ENCODE peak calls at places on chromosomes 16 and 17, in ten cellular contexts. One of them, this sample, is unnamed.

GRCh38 chr17:28735242-28735722 is 6.7 kb downstream of the NEK8 start:
- DNase-seq in tibial nerve: no peak
- DNase-seq in A549: peak; percentile 56
- DNase-seq in ovary: no peak
- DNase-seq in suprapubic skin: no peak
- DNase-seq in stomach: no peak
- DNase-seq in SK-N-SH: no peak
- DNase-seq in sigmoid colon: no peak
- DNase-seq in GM12878: no peak
- DNase-seq in H1: no peak
- DNase-seq in this sample: no peak

GRCh38 chr17:72113751-72114150 is 7.1 kb upstream of the SOX9 start:
- DNase-seq in tibial nerve: no peak
- DNase-seq in A549: no peak
- DNase-seq in ovary: no peak
- DNase-seq in suprapubic skin: no peak
- DNase-seq in stomach: no peak
- DNase-seq in SK-N-SH: peak; percentile 26
- DNase-seq in sigmoid colon: no peak
- DNase-seq in GM12878: no peak
- DNase-seq in H1: no peak
- DNase-seq in this sample: no peak

GRCh38 chr16:85749686-85750020 is 1.2 kb downstream of the C16orf74 start:
- DNase-seq in tibial nerve: no peak
- DNase-seq in A549: no peak
- DNase-seq in ovary: no peak
- DNase-seq in suprapubic skin: no peak
- DNase-seq in stomach: no peak
- DNase-seq in SK-N-SH: no peak
- DNase-seq in sigmoid colon: no peak
- DNase-seq in GM12878: no peak
- DNase-seq in H1: no peak
- DNase-seq in this sample: peak; percentile 27

GRCh38 chr16:89546781-89547180 is 13.7 kb upstream of the RPL13 start:
- DNase-seq in tibial nerve: no peak
- DNase-seq in A549: no peak
- DNase-seq in ovary: no peak
- DNase-seq in suprapubic skin: no peak
- DNase-seq in stomach: no peak
- DNase-seq in SK-N-SH: no peak
- DNase-seq in sigmoid colon: no peak
- DNase-seq in GM12878: no peak
- DNase-seq in H1: no peak
- DNase-seq in this sample: no peak

GRCh38 chr17:71398706-71399620 is 721.9 kb upstream of the SOX9 start:
- DNase-seq in tibial nerve: no peak
- DNase-seq in A549: no peak
- DNase-seq in ovary: no peak
- DNase-seq in suprapubic skin: no peak
- DNase-seq in stomach: no peak
- DNase-seq in SK-N-SH: no peak
- DNase-seq in sigmoid colon: no peak
- DNase-seq in GM12878: no peak
- DNase-seq in H1: no peak
- DNase-seq in this sample: no peak

GRCh38 chr17:75289832-75290337 is 652 bp upstream of the SLC25A19 start:
- DNase-seq in tibial nerve: peak; percentile 54
- DNase-seq in A549: peak; percentile 70
- DNase-seq in ovary: no peak
- DNase-seq in suprapubic skin: no peak
- DNase-seq in stomach: peak; percentile 67
- DNase-seq in SK-N-SH: no peak
- DNase-seq in sigmoid colon: peak; percentile 84
- DNase-seq in GM12878: peak; percentile 71
- DNase-seq in H1: no peak
- DNase-seq in this sample: peak; percentile 79

GRCh38 chr17:74825003-74825627 is 34.6 kb downstream of the GRIN2C start:
- DNase-seq in tibial nerve: no peak
- DNase-seq in A549: no peak
- DNase-seq in ovary: no peak
- DNase-seq in suprapubic skin: no peak
- DNase-seq in stomach: no peak
- DNase-seq in SK-N-SH: no peak
- DNase-seq in sigmoid colon: no peak
- DNase-seq in GM12878: no peak
- DNase-seq in H1: no peak
- DNase-seq in this sample: no peak

GRCh38 chr16:16940351-16940750 is 530.4 kb downstream of the XYLT1 start:
- DNase-seq in tibial nerve: no peak
- DNase-seq in A549: no peak
- DNase-seq in ovary: no peak
- DNase-seq in suprapubic skin: no peak
- DNase-seq in stomach: no peak
- DNase-seq in SK-N-SH: no peak
- DNase-seq in sigmoid colon: no peak
- DNase-seq in GM12878: no peak
- DNase-seq in H1: no peak
- DNase-seq in this sample: no peak

GRCh38 chr16:65065031-65065430 is 56.8 kb downstream of the CDH11 start:
- DNase-seq in tibial nerve: no peak
- DNase-seq in A549: no peak
- DNase-seq in ovary: no peak
- DNase-seq in suprapubic skin: no peak
- DNase-seq in stomach: no peak
- DNase-seq in SK-N-SH: no peak
- DNase-seq in sigmoid colon: no peak
- DNase-seq in GM12878: no peak
- DNase-seq in H1: no peak
- DNase-seq in this sample: no peak

GRCh38 chr17:63538693-63539595 is 11.3 kb upstream of the DCAF7 start:
- DNase-seq in tibial nerve: no peak
- DNase-seq in A549: no peak
- DNase-seq in ovary: no peak
- DNase-seq in suprapubic skin: no peak
- DNase-seq in stomach: no peak
- DNase-seq in SK-N-SH: peak; percentile 15
- DNase-seq in sigmoid colon: peak; percentile 40
- DNase-seq in GM12878: no peak
- DNase-seq in H1: no peak
- DNase-seq in this sample: no peak

GRCh38 chr17:40321502-40322416 is 12.8 kb downstream of the RARA start:
- DNase-seq in tibial nerve: peak; percentile 10
- DNase-seq in A549: no peak
- DNase-seq in ovary: peak; percentile 71
- DNase-seq in suprapubic skin: peak; percentile 78
- DNase-seq in stomach: peak; percentile 68
- DNase-seq in SK-N-SH: no peak
- DNase-seq in sigmoid colon: peak; percentile 84
- DNase-seq in GM12878: no peak
- DNase-seq in H1: no peak
- DNase-seq in this sample: peak; percentile 61

GRCh38 chr16:67326472-67327309 is at the start of the genes KCTD19 and LRRC36:
- DNase-seq in tibial nerve: no peak
- DNase-seq in A549: peak; percentile 80
- DNase-seq in ovary: peak; percentile 74
- DNase-seq in suprapubic skin: peak; percentile 77
- DNase-seq in stomach: peak; percentile 78
- DNase-seq in SK-N-SH: peak; percentile 98
- DNase-seq in sigmoid colon: peak; percentile 74
- DNase-seq in GM12878: no peak
- DNase-seq in H1: peak; percentile 100
- DNase-seq in this sample: peak; percentile 85

GRCh38 chr17:39846205-39846604 is 17.9 kb downstream of the IKZF3 start:
- DNase-seq in tibial nerve: no peak
- DNase-seq in A549: no peak
- DNase-seq in ovary: no peak
- DNase-seq in suprapubic skin: no peak
- DNase-seq in stomach: no peak
- DNase-seq in SK-N-SH: no peak
- DNase-seq in sigmoid colon: no peak
- DNase-seq in GM12878: no peak
- DNase-seq in H1: no peak
- DNase-seq in this sample: no peak

GRCh38 chr17:16371742-16372141 is 9.1 kb upstream of the UBB start:
- DNase-seq in tibial nerve: no peak
- DNase-seq in A549: peak; percentile 82
- DNase-seq in ovary: no peak
- DNase-seq in suprapubic skin: no peak
- DNase-seq in stomach: no peak
- DNase-seq in SK-N-SH: peak; percentile 26
- DNase-seq in sigmoid colon: peak; percentile 27
- DNase-seq in GM12878: no peak
- DNase-seq in H1: no peak
- DNase-seq in this sample: no peak

GRCh38 chr17:20184977-20185619 is 175.9 kb downstream of the SPECC1 start:
- DNase-seq in tibial nerve: no peak
- DNase-seq in A549: peak; percentile 29
- DNase-seq in ovary: no peak
- DNase-seq in suprapubic skin: no peak
- DNase-seq in stomach: no peak
- DNase-seq in SK-N-SH: no peak
- DNase-seq in sigmoid colon: no peak
- DNase-seq in GM12878: no peak
- DNase-seq in H1: no peak
- DNase-seq in this sample: no peak

GRCh38 chr17:45218895-45219661 is 2.6 kb upstream of the FMNL1 start:
- DNase-seq in tibial nerve: peak; percentile 91
- DNase-seq in A549: peak; percentile 87
- DNase-seq in ovary: peak; percentile 69
- DNase-seq in suprapubic skin: peak; percentile 95
- DNase-seq in stomach: peak; percentile 92
- DNase-seq in SK-N-SH: peak; percentile 86
- DNase-seq in sigmoid colon: peak; percentile 90
- DNase-seq in GM12878: no peak
- DNase-seq in H1: peak; percentile 99
- DNase-seq in this sample: peak; percentile 90

GRCh38 chr16:21650517-21650916 is 1.9 kb downstream of the IGSF6 start:
- DNase-seq in tibial nerve: no peak
- DNase-seq in A549: no peak
- DNase-seq in ovary: no peak
- DNase-seq in suprapubic skin: no peak
- DNase-seq in stomach: no peak
- DNase-seq in SK-N-SH: no peak
- DNase-seq in sigmoid colon: no peak
- DNase-seq in GM12878: no peak
- DNase-seq in H1: no peak
- DNase-seq in this sample: no peak

GRCh38 chr17:49260011-49260921 is 29.7 kb upstream of the PHOSPHO1 start:
- DNase-seq in tibial nerve: peak; percentile 15
- DNase-seq in A549: peak; percentile 83
- DNase-seq in ovary: peak; percentile 10
- DNase-seq in suprapubic skin: peak; percentile 74
- DNase-seq in stomach: peak; percentile 49
- DNase-seq in SK-N-SH: peak; percentile 81
- DNase-seq in sigmoid colon: peak; percentile 73
- DNase-seq in GM12878: no peak
- DNase-seq in H1: peak; percentile 70
- DNase-seq in this sample: peak; percentile 52

GRCh38 chr17:8552582-8553320 is 77.8 kb downstream of the MYH10 start:
- DNase-seq in tibial nerve: no peak
- DNase-seq in A549: no peak
- DNase-seq in ovary: no peak
- DNase-seq in suprapubic skin: no peak
- DNase-seq in stomach: no peak
- DNase-seq in SK-N-SH: no peak
- DNase-seq in sigmoid colon: no peak
- DNase-seq in GM12878: no peak
- DNase-seq in H1: no peak
- DNase-seq in this sample: no peak
- H3K4me1 ChIP-seq in tibial nerve: no peaks in the 10 kb centered on the region
- H3K4me1 ChIP-seq in A549: peaks cover 19% of the 10 kb centered on the region
- H3K4me1 ChIP-seq in ovary: no peaks in the 10 kb centered on the region
- H3K4me1 ChIP-seq in suprapubic skin: no peaks in the 10 kb centered on the region
- H3K4me1 ChIP-seq in stomach: no peaks in the 10 kb centered on the region
- H3K4me1 ChIP-seq in SK-N-SH: peaks cover 4% of the 10 kb centered on the region
- H3K4me1 ChIP-seq in sigmoid colon: no peaks in the 10 kb centered on the region
- H3K4me1 ChIP-seq in GM12878: no peaks in the 10 kb centered on the region
- H3K4me1 ChIP-seq in H1: no peaks in the 10 kb centered on the region
- H3K4me1 ChIP-seq in this sample: no peaks in the 10 kb centered on the region

DNA sequence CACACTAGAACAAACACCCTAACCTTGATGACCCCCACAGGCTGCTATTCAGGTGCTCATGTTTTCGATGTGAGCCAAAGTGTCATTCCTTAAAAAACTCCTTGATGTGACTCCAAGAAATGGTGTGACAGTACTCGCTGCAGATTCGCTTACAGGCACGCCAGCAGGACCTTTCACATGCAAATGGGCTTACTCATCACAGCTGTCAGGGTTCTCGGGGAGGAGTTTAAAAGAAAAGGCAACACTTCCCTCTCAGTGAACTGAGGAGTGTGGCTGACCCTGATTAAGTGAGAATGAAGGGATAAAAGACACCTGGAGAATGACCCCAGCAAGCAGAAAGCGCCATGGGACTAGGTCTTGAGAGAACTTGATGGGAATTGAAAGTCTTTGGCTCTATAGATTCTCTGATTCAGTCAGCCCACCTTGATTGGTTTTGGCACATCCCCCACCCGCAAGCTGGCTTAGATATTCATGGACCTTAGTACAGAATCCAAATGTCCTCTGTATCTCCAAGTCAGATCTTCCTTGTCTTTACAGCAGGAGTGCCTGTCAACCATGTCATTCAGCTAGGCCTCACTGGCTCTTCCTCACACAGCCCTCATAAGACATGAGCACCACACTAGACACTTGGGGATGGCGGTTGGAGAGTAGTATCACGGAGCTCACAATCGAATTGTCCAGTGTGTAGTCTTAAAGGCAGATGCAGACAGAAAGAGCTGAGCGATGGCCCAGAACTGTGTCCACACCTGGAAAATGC is 82.6 kb downstream of the HIC1 start:
- DNase-seq in tibial nerve: no peak
- DNase-seq in A549: no peak
- DNase-seq in ovary: peak; percentile 20
- DNase-seq in suprapubic skin: no peak
- DNase-seq in stomach: no peak
- DNase-seq in SK-N-SH: no peak
- DNase-seq in sigmoid colon: no peak
- DNase-seq in GM12878: peak; percentile 51
- DNase-seq in H1: peak; percentile 53
- DNase-seq in this sample: peak; percentile 30
- H3K27ac ChIP-seq in tibial nerve: no peak overlapping the region
- H3K27ac ChIP-seq in A549: no peak overlapping the region
- H3K27ac ChIP-seq in ovary: no peak overlapping the region
- H3K27ac ChIP-seq in suprapubic skin: no peak overlapping the region
- H3K27ac ChIP-seq in stomach: peak overlapping the region; percentile 37
- H3K27ac ChIP-seq in SK-N-SH: peak overlapping the region; percentile 85
- H3K27ac ChIP-seq in sigmoid colon: no peak overlapping the region
- H3K27ac ChIP-seq in GM12878: peak overlapping the region; percentile 87
- H3K27ac ChIP-seq in H1: no peak overlapping the region
- H3K27ac ChIP-seq in this sample: peak overlapping the region; percentile 65

GRCh38 chr16:53091508-53092211 is 36.9 kb downstream of the CHD9 start:
- DNase-seq in tibial nerve: no peak
- DNase-seq in A549: no peak
- DNase-seq in ovary: peak; percentile 43
- DNase-seq in suprapubic skin: peak; percentile 80
- DNase-seq in stomach: peak; percentile 27
- DNase-seq in SK-N-SH: peak; percentile 76
- DNase-seq in sigmoid colon: peak; percentile 85
- DNase-seq in GM12878: peak; percentile 72
- DNase-seq in H1: no peak
- DNase-seq in this sample: peak; percentile 42
- TF ChIP-seq EP300 in tibial nerve: peak; percentile 46
- TF ChIP-seq EP300 in A549: no peak
- TF ChIP-seq EP300 in ovary: no peak
- TF ChIP-seq EP300 in suprapubic skin: no peak
- TF ChIP-seq EP300 in stomach: no peak
- TF ChIP-seq EP300 in SK-N-SH: peak; percentile 56
- TF ChIP-seq EP300 in sigmoid colon: no peak
- TF ChIP-seq EP300 in GM12878: no peak
- TF ChIP-seq EP300 in H1: no peak
- TF ChIP-seq EP300 in this sample: no peak

GRCh38 chr17:60387666-60388065 is 4.3 kb downstream of the USP32 start:
- DNase-seq in tibial nerve: no peak
- DNase-seq in A549: no peak
- DNase-seq in ovary: no peak
- DNase-seq in suprapubic skin: no peak
- DNase-seq in stomach: no peak
- DNase-seq in SK-N-SH: no peak
- DNase-seq in sigmoid colon: no peak
- DNase-seq in GM12878: no peak
- DNase-seq in H1: no peak
- DNase-seq in this sample: no peak
- H3K4me1 ChIP-seq in tibial nerve: no peaks in the 10 kb centered on the region
- H3K4me1 ChIP-seq in A549: peaks cover 44% of the 10 kb centered on the region
- H3K4me1 ChIP-seq in ovary: peaks cover 6% of the 10 kb centered on the region
- H3K4me1 ChIP-seq in suprapubic skin: peaks cover 49% of the 10 kb centered on the region
- H3K4me1 ChIP-seq in stomach: peaks cover 25% of the 10 kb centered on the region
- H3K4me1 ChIP-seq in SK-N-SH: peaks cover 34% of the 10 kb centered on the region
- H3K4me1 ChIP-seq in sigmoid colon: peaks cover 72% of the 10 kb centered on the region
- H3K4me1 ChIP-seq in GM12878: peaks cover 3% of the 10 kb centered on the region
- H3K4me1 ChIP-seq in H1: peaks cover 10% of the 10 kb centered on the region
- H3K4me1 ChIP-seq in this sample: peaks cover 16% of the 10 kb centered on the region

This sample was measured in transverse colon.